ENCODE peak calls at places on chromosomes 6 and 20, in four cellular contexts. One of them, this sample, is unnamed.

GRCh38 chr6:147142684-147143245 is 61.5 kb upstream of the STXBP5 start:
- DNase-seq in stimulated activated naive B cell treated with anti-CD40 and anti-IgM and Interleukin-4, amounts not matched to agents 10 μg/mL and 1 μg/mL and 100 μg/mL, for 72 hours: no peak
- DNase-seq in CD14-positive monocyte: no peak
- DNase-seq in osteocyte: no peak
- DNase-seq in this sample: no peak

GRCh38 chr20:59939052-59939878 is 840 bp downstream of the PPP1R3D start:
- DNase-seq in stimulated activated naive B cell treated with anti-CD40 and anti-IgM and Interleukin-4, amounts not matched to agents 10 μg/mL and 1 μg/mL and 100 μg/mL, for 72 hours: no peak
- DNase-seq in CD14-positive monocyte: no peak
- DNase-seq in osteocyte: no peak
- DNase-seq in this sample: no peak

GRCh38 chr6:23587582-23587981 is 538.4 kb upstream of the NRSN1 start:
- DNase-seq in stimulated activated naive B cell treated with anti-CD40 and anti-IgM and Interleukin-4, amounts not matched to agents 10 μg/mL and 1 μg/mL and 100 μg/mL, for 72 hours: no peak
- DNase-seq in CD14-positive monocyte: no peak
- DNase-seq in osteocyte: no peak
- DNase-seq in this sample: no peak

GRCh38 chr6:166558156-166559025 is 28.1 kb downstream of the RAMACL start:
- DNase-seq in stimulated activated naive B cell treated with anti-CD40 and anti-IgM and Interleukin-4, amounts not matched to agents 10 μg/mL and 1 μg/mL and 100 μg/mL, for 72 hours: no peak
- DNase-seq in CD14-positive monocyte: no peak
- DNase-seq in osteocyte: no peak
- DNase-seq in this sample: no peak

GRCh38 chr6:27478141-27478705 is 5.3 kb upstream of the ZNF184 start:
- DNase-seq in stimulated activated naive B cell treated with anti-CD40 and anti-IgM and Interleukin-4, amounts not matched to agents 10 μg/mL and 1 μg/mL and 100 μg/mL, for 72 hours: no peak
- DNase-seq in CD14-positive monocyte: no peak
- DNase-seq in osteocyte: no peak
- DNase-seq in this sample: peak

GRCh38 chr6:170295519-170296422 is 4.9 kb upstream of the DLL1 start:
- DNase-seq in stimulated activated naive B cell treated with anti-CD40 and anti-IgM and Interleukin-4, amounts not matched to agents 10 μg/mL and 1 μg/mL and 100 μg/mL, for 72 hours: peak
- DNase-seq in CD14-positive monocyte: no peak
- DNase-seq in osteocyte: no peak
- DNase-seq in this sample: no peak

GRCh38 chr6:35751594-35751993 is 14.8 kb downstream of the ARMC12 start:
- DNase-seq in stimulated activated naive B cell treated with anti-CD40 and anti-IgM and Interleukin-4, amounts not matched to agents 10 μg/mL and 1 μg/mL and 100 μg/mL, for 72 hours: no peak
- DNase-seq in CD14-positive monocyte: no peak
- DNase-seq in osteocyte: no peak
- DNase-seq in this sample: no peak

GRCh38 chr6:147530132-147531060 is 21.9 kb downstream of the SAMD5 start:
- DNase-seq in stimulated activated naive B cell treated with anti-CD40 and anti-IgM and Interleukin-4, amounts not matched to agents 10 μg/mL and 1 μg/mL and 100 μg/mL, for 72 hours: no peak
- DNase-seq in CD14-positive monocyte: no peak
- DNase-seq in osteocyte: no peak
- DNase-seq in this sample: no peak

GRCh38 chr6:41488392-41489129 is 57.6 kb upstream of the FOXP4 start:
- DNase-seq in stimulated activated naive B cell treated with anti-CD40 and anti-IgM and Interleukin-4, amounts not matched to agents 10 μg/mL and 1 μg/mL and 100 μg/mL, for 72 hours: no peak
- DNase-seq in CD14-positive monocyte: no peak
- DNase-seq in osteocyte: no peak
- DNase-seq in this sample: no peak

GRCh38 chr6:105488521-105489212 is 85.8 kb upstream of the PREP start:
- DNase-seq in stimulated activated naive B cell treated with anti-CD40 and anti-IgM and Interleukin-4, amounts not matched to agents 10 μg/mL and 1 μg/mL and 100 μg/mL, for 72 hours: no peak
- DNase-seq in CD14-positive monocyte: no peak
- DNase-seq in osteocyte: no peak
- DNase-seq in this sample: peak

GRCh38 chr6:16059496-16059895 is 69.4 kb upstream of the MYLIP start:
- DNase-seq in stimulated activated naive B cell treated with anti-CD40 and anti-IgM and Interleukin-4, amounts not matched to agents 10 μg/mL and 1 μg/mL and 100 μg/mL, for 72 hours: no peak
- DNase-seq in CD14-positive monocyte: no peak
- DNase-seq in osteocyte: no peak
- DNase-seq in this sample: no peak

GRCh38 chr6:166644631-166645030 is 17.6 kb upstream of the RPS6KA2 start:
- DNase-seq in stimulated activated naive B cell treated with anti-CD40 and anti-IgM and Interleukin-4, amounts not matched to agents 10 μg/mL and 1 μg/mL and 100 μg/mL, for 72 hours: no peak
- DNase-seq in CD14-positive monocyte: no peak
- DNase-seq in osteocyte: no peak
- DNase-seq in this sample: no peak

GRCh38 chr6:170048615-170049256 is 242.1 kb downstream of the DLL1 start:
- DNase-seq in stimulated activated naive B cell treated with anti-CD40 and anti-IgM and Interleukin-4, amounts not matched to agents 10 μg/mL and 1 μg/mL and 100 μg/mL, for 72 hours: no peak
- DNase-seq in CD14-positive monocyte: peak
- DNase-seq in osteocyte: peak
- DNase-seq in this sample: peak

GRCh38 chr6:169986848-169987498 is 235.6 kb downstream of the ERMARD start:
- DNase-seq in stimulated activated naive B cell treated with anti-CD40 and anti-IgM and Interleukin-4, amounts not matched to agents 10 μg/mL and 1 μg/mL and 100 μg/mL, for 72 hours: no peak
- DNase-seq in CD14-positive monocyte: peak
- DNase-seq in osteocyte: no peak
- DNase-seq in this sample: no peak

GRCh38 chr20:37295595-37295994 is 6.1 kb downstream of the MANBAL start:
- DNase-seq in stimulated activated naive B cell treated with anti-CD40 and anti-IgM and Interleukin-4, amounts not matched to agents 10 μg/mL and 1 μg/mL and 100 μg/mL, for 72 hours: no peak
- DNase-seq in CD14-positive monocyte: no peak
- DNase-seq in osteocyte: no peak
- DNase-seq in this sample: no peak

GRCh38 chr6:166167258-166167731 is 356 bp downstream of the TBXT start:
- DNase-seq in stimulated activated naive B cell treated with anti-CD40 and anti-IgM and Interleukin-4, amounts not matched to agents 10 μg/mL and 1 μg/mL and 100 μg/mL, for 72 hours: no peak
- DNase-seq in CD14-positive monocyte: no peak
- DNase-seq in osteocyte: no peak
- DNase-seq in this sample: no peak

GRCh38 chr6:168120390-168121307 is 41.6 kb upstream of the FRMD1 start:
- DNase-seq in stimulated activated naive B cell treated with anti-CD40 and anti-IgM and Interleukin-4, amounts not matched to agents 10 μg/mL and 1 μg/mL and 100 μg/mL, for 72 hours: no peak
- DNase-seq in CD14-positive monocyte: no peak
- DNase-seq in osteocyte: peak
- DNase-seq in this sample: no peak

GRCh38 chr20:48260370-48260769 is 475.1 kb upstream of the SULF2 start:
- DNase-seq in stimulated activated naive B cell treated with anti-CD40 and anti-IgM and Interleukin-4, amounts not matched to agents 10 μg/mL and 1 μg/mL and 100 μg/mL, for 72 hours: no peak
- DNase-seq in CD14-positive monocyte: no peak
- DNase-seq in osteocyte: no peak
- DNase-seq in this sample: peak

GRCh38 chr20:5557123-5557522 is 193.1 kb upstream of the SHLD1 start:
- DNase-seq in stimulated activated naive B cell treated with anti-CD40 and anti-IgM and Interleukin-4, amounts not matched to agents 10 μg/mL and 1 μg/mL and 100 μg/mL, for 72 hours: peak
- DNase-seq in CD14-positive monocyte: no peak
- DNase-seq in osteocyte: no peak
- DNase-seq in this sample: peak

GRCh38 chr6:11040134-11040533 is 4.0 kb downstream of the ELOVL2 start:
- DNase-seq in stimulated activated naive B cell treated with anti-CD40 and anti-IgM and Interleukin-4, amounts not matched to agents 10 μg/mL and 1 μg/mL and 100 μg/mL, for 72 hours: no peak
- DNase-seq in CD14-positive monocyte: no peak
- DNase-seq in osteocyte: no peak
- DNase-seq in this sample: no peak

GRCh38 chr20:46946181-46946624 is 51.6 kb downstream of the EYA2 start:
- DNase-seq in stimulated activated naive B cell treated with anti-CD40 and anti-IgM and Interleukin-4, amounts not matched to agents 10 μg/mL and 1 μg/mL and 100 μg/mL, for 72 hours: no peak
- DNase-seq in CD14-positive monocyte: no peak
- DNase-seq in osteocyte: no peak
- DNase-seq in this sample: no peak

GRCh38 chr6:4910060-4910746 is 93.6 kb downstream of the RPP40 start:
- DNase-seq in stimulated activated naive B cell treated with anti-CD40 and anti-IgM and Interleukin-4, amounts not matched to agents 10 μg/mL and 1 μg/mL and 100 μg/mL, for 72 hours: no peak
- DNase-seq in CD14-positive monocyte: no peak
- DNase-seq in osteocyte: no peak
- DNase-seq in this sample: no peak

GRCh38 chr6:30508890-30509736 is 19.8 kb downstream of the HLA-E start:
- DNase-seq in stimulated activated naive B cell treated with anti-CD40 and anti-IgM and Interleukin-4, amounts not matched to agents 10 μg/mL and 1 μg/mL and 100 μg/mL, for 72 hours: no peak
- DNase-seq in CD14-positive monocyte: no peak
- DNase-seq in osteocyte: no peak
- DNase-seq in this sample: no peak